ENCODE peak calls at places on chromosomes 1 and 21, in seven cellular contexts. B is effector memory CD4-positive, alpha-beta T cell; I is neural progenitor cell; C is fibroblast of lung; K is tibial artery; U is Peyer's patch; D is pancreas. L is an unnamed sample.

GRCh38 chr1:155196103-155196892 is 11.4 kb downstream of the THBS3 start:
- DNase-seq in B (no peak), I (peak), C (no peak), K (no peak), U (no peak), D (peak), L (no peak)

GRCh38 chr1:159915571-159916239 is 9.6 kb downstream of the TAGLN2 start:
- DNase-seq in B (no peak), I (no peak), C (no peak), K (no peak), U (no peak), D (no peak), L (no peak)

GRCh38 chr21:43619856-43620255 is 39.4 kb downstream of the HSF2BP start:
- DNase-seq in B (no peak), I (peak), C (no peak), K (no peak), U (no peak), D (no peak), L (no peak)

GRCh38 chr1:184890539-184890973 is 83.8 kb downstream of the NIBAN1 start:
- DNase-seq in B (peak), I (no peak), C (peak), K (peak), U (no peak), D (no peak), L (no peak)

GRCh38 chr1:6991271-6991670 is 206.0 kb downstream of the CAMTA1 start:
- DNase-seq in B (no peak), I (no peak), C (peak), K (no peak), U (no peak), D (no peak), L (no peak)

GRCh38 chr1:227357229-227358078 is 39.2 kb upstream of the CDC42BPA start:
- DNase-seq in B (no peak), I (no peak), C (peak), K (peak), U (peak), D (peak), L (no peak)

GRCh38 chr1:109134423-109134822 is 20.5 kb downstream of the ELAPOR1 start:
- DNase-seq in B (no peak), I (no peak), C (no peak), K (no peak), U (peak), D (peak), L (peak)

GRCh38 chr1:172180886-172181285 is 239.6 kb upstream of the C1orf105 start:
- DNase-seq in B (peak), I (no peak), C (peak), K (peak), U (peak), D (no peak), L (peak)

GRCh38 chr1:225527575-225527974 is 99.7 kb upstream of the LBR start:
- DNase-seq in B (no peak), I (no peak), C (no peak), K (no peak), U (no peak), D (no peak), L (no peak)

GRCh38 chr1:227317541-227318002 is 720 bp downstream of the CDC42BPA start:
- DNase-seq in B (no peak), I (peak), C (peak), K (peak), U (no peak), D (no peak), L (peak)

GRCh38 chr1:23639460-23639859 is 52.1 kb upstream of the RPL11 start:
- DNase-seq in B (no peak), I (no peak), C (no peak), K (no peak), U (no peak), D (peak), L (no peak)

GRCh38 chr1:99445486-99445885 is 181.2 kb downstream of the PLPPR4 start:
- DNase-seq in B (no peak), I (no peak), C (peak), K (no peak), U (no peak), D (no peak), L (no peak)

GRCh38 chr1:41862411-41863221 is 56.1 kb downstream of the HIVEP3 start:
- DNase-seq in B (no peak), I (no peak), C (peak), K (no peak), U (no peak), D (no peak), L (no peak)

GRCh38 chr1:186782791-186783190 is 46.0 kb upstream of the PLA2G4A start:
- DNase-seq in B (no peak), I (no peak), C (no peak), K (no peak), U (no peak), D (no peak), L (no peak)

GRCh38 chr1:226603030-226603960 is 54.7 kb downstream of the STUM start:
- DNase-seq in B (no peak), I (no peak), C (peak), K (peak), U (peak), D (no peak), L (no peak)

GRCh38 chr21:41892726-41893125 is 13.6 kb upstream of the PRDM15 start:
- DNase-seq in B (no peak), I (no peak), C (no peak), K (no peak), U (no peak), D (no peak), L (no peak)

GRCh38 chr21:44657635-44658183 is at the start of gene KRTAP12-3:
- DNase-seq in B (peak), I (no peak), C (no peak), K (no peak), U (peak), D (no peak), L (peak)

GRCh38 chr1:65317866-65318653 is 8.7 kb downstream of the DNAJC6 start:
- DNase-seq in B (no peak), I (no peak), C (no peak), K (no peak), U (no peak), D (no peak), L (no peak)

GRCh38 chr1:179369751-179370341 is 4.1 kb downstream of the AXDND1 start:
- DNase-seq in B (no peak), I (peak), C (peak), K (no peak), U (no peak), D (no peak), L (peak)

GRCh38 chr1:87864676-87865075 is 536.0 kb downstream of the LMO4 start:
- DNase-seq in B (no peak), I (no peak), C (no peak), K (no peak), U (no peak), D (no peak), L (no peak)

GRCh38 chr21:38227401-38227800 is 29.4 kb upstream of the KCNJ15 start:
- DNase-seq in B (no peak), I (no peak), C (no peak), K (no peak), U (no peak), D (no peak), L (no peak)

GRCh38 chr21:38561613-38562012 is 63.3 kb upstream of the ERG start:
- DNase-seq in B (no peak), I (no peak), C (no peak), K (no peak), U (no peak), D (no peak), L (no peak)

GRCh38 chr21:46155514-46156377 is at the start of gene FTCD:
- DNase-seq in B (no peak), I (no peak), C (no peak), K (peak), U (peak), D (peak), L (peak)

GRCh38 chr1:209375097-209375496 is 208.4 kb upstream of the CAMK1G start:
- DNase-seq in B (no peak), I (no peak), C (no peak), K (no peak), U (no peak), D (no peak), L (no peak)

GRCh38 chr1:244964112-244964971 is 100.0 kb upstream of the HNRNPU start:
- DNase-seq in B (no peak), I (peak), C (peak), K (no peak), U (peak), D (no peak), L (no peak)

GRCh38 chr1:243473281-243474210 is 217.7 kb downstream of the SDCCAG8 start:
- DNase-seq in B (no peak), I (no peak), C (peak), K (no peak), U (no peak), D (no peak), L (no peak)

GRCh38 chr1:210232524-210233215 is at the start of gene SERTAD4:
- DNase-seq in B (no peak), I (peak), C (no peak), K (no peak), U (no peak), D (peak), L (no peak)

GRCh38 chr21:15823486-15824150 is 93.8 kb downstream of the USP25 start:
- DNase-seq in B (no peak), I (no peak), C (no peak), K (no peak), U (no peak), D (no peak), L (peak)

GRCh38 chr21:15826908-15827601 is 97.3 kb downstream of the USP25 start:
- DNase-seq in B (no peak), I (no peak), C (no peak), K (no peak), U (no peak), D (no peak), L (no peak)

GRCh38 chr21:15831497-15831896 is 101.7 kb downstream of the USP25 start:
- DNase-seq in B (no peak), I (no peak), C (no peak), K (no peak), U (no peak), D (no peak), L (no peak)

GRCh38 chr21:15825699-15826098 is 95.9 kb downstream of the USP25 start:
- DNase-seq in B (no peak), I (no peak), C (no peak), K (no peak), U (no peak), D (no peak), L (no peak)

DNA sequence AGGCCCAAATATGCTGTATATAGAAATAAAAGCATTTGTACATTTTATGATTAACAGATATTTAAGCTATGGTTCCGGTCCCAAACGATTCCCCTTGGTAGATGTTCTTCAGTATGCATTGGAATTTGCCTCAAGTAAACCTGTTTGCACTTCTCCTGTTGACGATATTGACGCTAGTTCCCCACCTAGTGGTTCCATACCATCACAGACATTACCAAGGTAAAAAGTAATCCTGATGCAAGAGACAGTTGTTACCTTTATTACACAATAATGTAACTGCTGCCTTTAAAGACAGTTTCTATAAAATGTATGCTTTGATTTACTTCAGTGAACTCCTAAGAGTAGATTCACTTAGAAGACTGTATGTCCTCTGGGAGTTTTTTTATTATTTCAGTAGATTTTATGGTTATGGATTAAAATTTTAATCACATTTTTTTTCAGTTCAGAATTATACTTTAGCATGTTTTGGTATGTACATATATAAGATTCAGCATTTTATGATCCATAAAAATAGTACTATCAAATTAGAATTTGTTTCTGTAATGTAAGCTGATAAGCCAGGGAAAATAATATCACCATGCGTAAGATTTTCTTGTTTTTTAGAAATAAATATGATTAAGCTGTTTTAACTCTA is 96.5 kb downstream of the USP25 start:
- DNase-seq in B (no peak), I (peak), C (peak), K (no peak), U (peak), D (no peak), L (no peak)
- H3K27ac ChIP-seq in B (no peak), I (no peak), C (no peak), K (peak), U (no peak), D (no peak), L (no peak)

GRCh38 chr1:81702903-81703302 is 97.8 kb upstream of the ADGRL2 start:
- DNase-seq in B (no peak), I (no peak), C (peak), K (no peak), U (no peak), D (no peak), L (no peak)

GRCh38 chr1:81703352-81703735 is 97.4 kb upstream of the ADGRL2 start:
- DNase-seq in B (no peak), I (no peak), C (peak), K (no peak), U (no peak), D (no peak), L (no peak)

GRCh38 chr1:81708239-81708638 is 92.5 kb upstream of the ADGRL2 start:
- DNase-seq in B (no peak), I (no peak), C (no peak), K (no peak), U (no peak), D (no peak), L (no peak)

GRCh38 chr1:81703736-81704463 is 96.8 kb upstream of the ADGRL2 start:
- DNase-seq in B (no peak), I (peak), C (peak), K (no peak), U (no peak), D (no peak), L (no peak)

DNA sequence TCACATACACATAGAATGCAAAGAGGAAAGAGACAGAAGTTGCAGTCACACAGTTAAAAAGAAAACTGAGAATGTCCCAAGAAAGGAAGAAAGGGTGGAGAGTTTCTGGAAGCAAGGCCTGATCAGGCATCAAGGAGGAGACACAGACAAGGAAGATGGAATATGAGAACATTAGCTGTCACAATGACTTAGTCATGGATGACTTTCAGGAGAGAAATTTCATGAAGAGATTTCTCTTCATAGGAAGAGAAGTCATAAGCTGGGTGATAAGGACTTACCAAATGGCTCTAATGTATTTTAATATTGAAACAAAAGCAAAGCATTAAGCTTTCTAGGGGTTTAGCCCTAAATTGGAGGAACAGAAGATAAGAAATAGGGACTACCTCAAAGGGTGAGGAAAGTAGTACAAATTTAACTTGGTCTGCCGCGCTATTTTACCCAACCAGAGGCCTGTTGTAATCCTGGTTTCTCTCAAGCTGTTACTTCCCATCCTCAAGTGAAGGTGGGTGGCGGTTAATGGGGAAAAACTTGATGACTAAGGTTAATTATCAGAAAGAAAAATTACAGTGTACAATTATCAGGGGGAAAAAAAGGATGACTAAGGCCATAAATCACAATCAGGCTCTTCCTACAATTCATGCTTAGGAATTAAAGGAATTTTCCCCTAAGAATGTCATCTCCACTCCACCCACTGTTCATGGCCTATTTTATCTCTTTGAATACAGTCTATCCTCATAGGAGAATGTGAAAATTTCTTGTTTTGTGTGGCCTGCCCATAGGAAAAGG is 93.9 kb upstream of the ADGRL2 start:
- DNase-seq in B (no peak), I (no peak), C (peak), K (no peak), U (no peak), D (no peak), L (no peak)
- H3K4me3 ChIP-seq in B (no peak), I (no peak), C (no peak), K (no peak), U (no peak), D (no peak), L (no peak)

DNA sequence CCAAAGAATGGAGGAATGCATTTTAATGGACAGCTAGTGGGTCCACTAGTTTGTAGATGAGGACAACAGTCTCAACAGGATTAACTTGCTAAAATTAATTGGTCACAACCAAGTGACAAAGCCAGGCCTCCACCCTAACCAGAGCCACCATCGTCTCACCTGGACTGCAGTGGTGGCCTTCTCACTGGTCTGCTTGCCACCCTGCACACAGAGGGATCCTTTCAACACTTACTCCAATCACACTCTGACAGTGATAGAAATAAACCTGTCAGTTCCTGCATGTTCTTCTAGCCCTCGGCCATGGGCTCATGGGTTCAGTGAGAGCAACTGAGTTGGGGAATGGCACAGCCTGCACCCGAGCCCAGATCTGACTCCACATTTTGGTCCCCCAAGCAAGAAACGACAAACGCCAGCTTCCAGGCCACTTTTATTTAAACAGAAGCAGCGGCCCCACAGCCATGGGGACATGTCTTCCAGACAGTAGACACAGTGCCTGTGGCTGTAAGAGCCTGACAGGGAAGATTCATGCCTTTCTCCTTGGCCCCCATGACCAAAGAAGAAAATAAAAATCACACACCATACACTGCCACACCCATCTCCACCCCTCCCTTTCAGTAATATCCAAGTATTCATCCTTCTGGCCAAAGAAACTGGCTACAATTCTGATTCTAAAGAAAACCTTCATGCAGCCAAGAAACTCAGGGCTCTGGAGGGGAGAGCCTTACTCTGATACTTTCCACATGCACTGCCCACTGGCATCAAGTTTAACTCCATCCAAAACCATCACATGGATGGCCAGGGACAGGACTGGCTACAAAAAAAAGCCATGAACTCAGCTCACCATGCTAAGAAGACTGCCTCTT is 37.5 kb downstream of the DHCR24 start:
- DNase-seq in B (no peak), I (no peak), C (peak), K (no peak), U (no peak), D (no peak), L (no peak)
- H3K27ac ChIP-seq in B (no peak), I (no peak), C (no peak), K (no peak), U (no peak), D (no peak), L (no peak)

DNA sequence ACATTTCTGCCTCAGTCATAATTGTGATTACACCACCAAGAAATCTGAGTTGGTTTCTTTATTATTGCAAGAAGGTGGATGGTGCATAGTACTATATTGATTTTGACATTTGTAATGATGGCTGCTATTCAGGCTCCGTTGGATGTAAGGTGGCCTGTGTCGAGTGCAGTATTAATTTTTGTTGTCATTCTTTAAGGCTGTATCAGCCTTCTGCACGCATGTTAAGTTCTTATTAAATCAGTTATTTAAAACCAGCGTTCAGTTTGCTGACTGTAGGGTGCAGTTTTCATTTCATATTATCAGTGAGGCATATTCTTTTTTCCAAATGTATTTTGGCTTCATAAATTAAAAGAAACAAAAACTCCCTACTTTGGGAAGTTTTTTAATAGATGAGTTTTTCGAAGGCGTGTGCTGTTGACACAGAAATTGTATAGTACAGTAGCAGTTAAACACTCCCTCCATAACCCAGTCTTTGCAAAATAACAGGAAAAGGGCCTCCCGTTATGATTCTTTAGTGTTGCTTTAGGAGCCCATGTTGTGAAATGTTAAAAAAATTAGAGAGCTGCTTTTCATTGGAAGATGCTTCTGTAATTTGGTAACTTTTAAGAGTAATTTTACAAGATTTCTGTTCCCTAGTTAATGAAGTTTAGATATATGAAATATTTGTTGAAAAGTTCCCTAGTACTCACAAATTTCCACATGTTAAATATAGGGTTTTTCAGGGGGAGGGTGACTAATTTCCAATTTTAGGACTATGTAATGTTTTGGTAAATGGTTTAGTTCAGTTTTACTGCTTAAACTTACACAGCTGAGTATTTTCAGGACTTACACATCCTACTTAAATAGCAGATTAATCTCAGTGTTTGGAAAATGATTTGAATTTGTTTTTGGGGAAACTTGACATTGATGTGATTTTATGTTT is 1.9 kb downstream of the CAMSAP2 start:
- DNase-seq in B (no peak), I (no peak), C (peak), K (no peak), U (no peak), D (no peak), L (no peak)
- H3K4me3 ChIP-seq in B (peak), I (peak), C (peak), K (peak), U (peak), D (peak), L (peak)

L was measured in naive thymus-derived CD4-positive, alpha-beta T cell.